ENCODE peak calls at places on chromosome 22, in five cellular contexts. X, B, K, G and J are unnamed samples.

GRCh38 chr22:25627271-25627848 is 62.9 kb downstream of the GRK3 start:
- DNase-seq in X (no peak), B (no peak), G (no peak), K (no peak), J (no peak)

GRCh38 chr22:17830041-17830961 is 56.0 kb upstream of the BID start:
- DNase-seq in G (peak), K (peak), X (peak), B (peak), J (peak)

GRCh38 chr22:37894939-37895670 is 11.0 kb upstream of the MICALL1 start:
- DNase-seq in K (no peak), X (peak), B (no peak), G (no peak), J (no peak)

GRCh38 chr22:38144025-38144405 is 33.5 kb upstream of the BAIAP2L2 start:
- DNase-seq in G (no peak), B (no peak), X (no peak), K (no peak), J (no peak)

GRCh38 chr22:32836286-32836859 is 34.9 kb downstream of the TIMP3 start:
- DNase-seq in B (no peak), G (no peak), K (no peak), X (peak), J (no peak)

GRCh38 chr22:32380991-32381390 is 23.3 kb downstream of the RFPL3 start:
- DNase-seq in K (no peak), X (no peak), B (no peak), G (no peak), J (no peak)

GRCh38 chr22:23909258-23909898 is 15.2 kb downstream of the MIF start:
- DNase-seq in K (no peak), X (no peak), G (no peak), B (no peak), J (no peak)

GRCh38 chr22:30889996-30890480 is 78.5 kb downstream of the MORC2 start:
- DNase-seq in G (no peak), B (no peak), X (no peak), K (no peak), J (no peak)

GRCh38 chr22:35376728-35377472 is 4.0 kb upstream of the HMOX1 start:
- DNase-seq in B (peak), K (peak), X (peak), G (peak), J (peak)
- H3K4me3 ChIP-seq in B (no peak), K (no peak), X (no peak), G (no peak), J (no peak)

DNA sequence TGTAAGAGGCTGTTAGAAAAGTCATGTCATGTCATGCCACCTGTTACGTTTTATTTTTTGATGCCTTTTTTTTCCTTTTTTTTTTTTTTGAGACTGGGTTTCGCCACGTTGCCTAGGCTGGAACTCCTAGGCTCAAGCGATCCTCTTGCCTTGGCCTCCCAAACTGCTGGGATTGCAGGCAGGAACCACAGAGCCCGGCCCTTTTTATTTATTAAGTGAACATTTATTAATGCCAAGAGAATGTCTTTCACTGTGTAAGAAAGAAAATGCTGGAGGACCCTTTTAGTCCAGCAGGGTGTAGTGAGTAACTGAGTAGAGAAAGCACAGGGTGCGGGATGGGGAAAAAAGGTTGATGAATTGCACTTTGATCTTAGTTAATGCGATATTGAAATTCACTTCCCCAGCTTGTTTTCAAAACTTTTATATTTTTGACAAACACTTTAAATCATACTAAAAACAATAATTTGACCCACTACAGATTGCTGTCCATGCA is 2.3 kb upstream of the XBP1 start:
- DNase-seq in G (no peak), B (no peak), K (no peak), X (no peak), J (no peak)
- H3K4me3 ChIP-seq in G (no peak), B (peak), K (no peak), X (no peak), J (no peak)

DNA sequence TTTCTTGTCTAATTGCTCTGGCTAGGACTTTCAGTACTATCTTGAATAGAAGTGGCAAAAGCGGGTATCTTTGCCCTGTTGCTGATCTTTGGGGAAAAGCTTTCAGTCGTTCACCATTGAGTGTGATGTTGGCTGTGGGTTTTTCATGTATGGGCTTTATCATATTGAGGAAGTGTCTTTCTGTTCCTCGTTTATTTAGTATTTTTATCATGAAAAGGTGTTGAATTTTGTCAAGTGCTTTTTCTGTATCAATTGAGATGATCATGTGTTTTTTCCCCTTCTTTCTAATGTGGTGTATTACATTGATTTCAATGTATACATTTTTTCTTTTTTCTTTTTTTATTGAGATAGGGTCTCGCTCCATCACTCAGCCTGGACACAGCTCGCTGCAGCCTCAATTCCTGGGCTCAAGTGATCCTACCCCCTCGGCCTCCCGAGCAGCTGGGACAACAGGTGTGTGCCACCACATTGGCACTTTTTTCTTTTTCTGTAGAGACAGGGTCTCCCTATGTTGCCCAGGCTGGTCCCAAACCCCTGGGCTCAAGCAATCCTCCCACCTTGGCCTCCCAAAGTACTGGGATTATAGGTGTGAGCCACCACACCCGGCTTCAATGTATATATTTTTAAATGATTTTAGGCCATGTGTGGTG is 5.3 kb upstream of the GNB1L start:
- DNase-seq in X (no peak), K (no peak), B (no peak), G (no peak), J (no peak)
- H3K4me3 ChIP-seq in X (no peak), K (no peak), B (no peak), G (no peak), J (no peak)

DNA sequence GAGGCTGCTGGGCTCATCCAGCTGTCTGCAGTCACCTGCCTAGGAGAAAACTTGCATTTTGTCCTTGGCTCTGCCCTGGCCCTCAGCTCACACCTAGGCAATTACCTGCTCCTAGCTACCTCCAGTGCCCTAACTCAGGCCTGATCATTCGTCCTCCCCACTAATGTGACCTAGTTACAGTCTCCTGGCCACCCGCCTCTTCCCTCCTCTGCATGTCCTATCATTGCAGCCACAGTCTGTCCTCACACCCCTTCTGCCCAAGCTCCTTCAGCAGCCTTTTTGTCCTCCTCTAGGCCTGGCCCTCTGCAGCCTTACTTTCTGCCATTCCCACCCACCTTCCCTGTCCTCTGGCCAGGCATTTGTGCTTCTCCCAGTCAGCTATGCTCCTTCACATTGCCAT is 17.7 kb upstream of the CCDC134 start:
- DNase-seq in G (no peak), X (no peak), B (no peak), K (no peak), J (no peak)
- H3K4me3 ChIP-seq in G (no peak), X (no peak), B (no peak), K (no peak), J (no peak)

GRCh38 chr22:47192651-47193437 is 430.4 kb downstream of the TBC1D22A start:
- DNase-seq in X (no peak), B (no peak), K (no peak), G (no peak), J (no peak)

GRCh38 chr22:47195156-47195675 is 432.8 kb downstream of the TBC1D22A start:
- DNase-seq in B (no peak), X (no peak), K (no peak), G (no peak), J (no peak)

GRCh38 chr22:47193606-47194316 is 431.3 kb downstream of the TBC1D22A start:
- DNase-seq in B (no peak), X (no peak), G (no peak), K (no peak), J (no peak)

GRCh38 chr22:47195676-47196492 is 433.4 kb downstream of the TBC1D22A start:
- DNase-seq in G (no peak), K (no peak), X (no peak), B (no peak), J (no peak)

DNA sequence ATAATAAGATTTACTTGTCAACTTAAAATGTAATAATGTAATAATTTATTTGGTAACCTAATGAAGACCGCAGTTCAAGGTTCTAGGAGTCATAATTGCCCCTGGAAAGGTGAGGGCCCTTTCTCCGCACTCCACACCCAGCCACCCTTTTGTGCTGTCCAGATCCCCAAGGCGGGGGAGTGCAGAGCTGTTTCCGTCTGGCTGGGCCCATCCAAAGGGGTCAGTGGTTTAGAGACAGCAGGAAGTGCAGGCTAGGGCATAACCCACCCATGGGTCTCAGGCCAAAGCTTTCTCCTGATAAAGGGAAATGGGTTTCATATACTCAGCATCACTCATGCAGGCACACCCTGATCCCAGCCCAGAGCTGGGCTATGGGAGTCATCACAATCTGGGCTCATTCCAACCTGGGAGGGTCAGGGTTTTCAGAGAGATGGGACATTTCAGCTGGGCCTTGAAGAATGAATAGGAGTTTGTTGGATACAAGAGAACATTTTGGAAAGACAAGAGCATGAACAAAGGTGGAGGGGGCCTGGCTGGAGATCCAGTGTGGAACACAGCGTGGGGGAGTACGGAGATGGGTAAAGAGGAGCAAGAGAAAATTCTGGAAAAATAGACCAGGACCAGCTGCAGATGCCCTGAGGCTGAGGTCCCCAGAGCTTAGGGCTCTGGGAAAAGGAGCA is 432.2 kb downstream of the TBC1D22A start:
- DNase-seq in X (no peak), K (no peak), G (no peak), B (no peak), J (no peak)
- H3K4me3 ChIP-seq in X (no peak), K (no peak), G (no peak), B (no peak), J (no peak)

GRCh38 chr22:35531202-35531601 is 9.4 kb upstream of the RASD2 start:
- DNase-seq in G (no peak), B (no peak), X (no peak), K (no peak), J (no peak)
- H3K4me3 ChIP-seq in G (no peak), B (no peak), X (no peak), K (no peak), J (no peak)

GRCh38 chr22:19130959-19131684 is at the start of gene TSSK2:
- DNase-seq in X (no peak), B (no peak), G (no peak), K (no peak), J (no peak)
- H3K4me3 ChIP-seq in X (no peak), B (no peak), G (no peak), K (no peak), J (no peak)